ENCODE peak calls at places on chromosomes 11 and 22, in ten cellular contexts. G is coronary artery; E is NAMALWA; S is heart right ventricle; N is HTR-8/SVneo; V is AG04450; T is CD4-positive, alpha-beta memory T cell; Y is T-helper 9 cell; Z is Calu3; K is fibroblast of mammary gland. I is an unnamed sample.

GRCh38 chr11:64620286-64620962 is 29.4 kb downstream of the SLC22A12 start:
- DNase-seq in G (no peak), E (peak), S (no peak), N (no peak), V (no peak), T (no peak), Y (no peak), Z (no peak), K (no peak), I (no peak)

GRCh38 chr22:49358041-49358440 is 469.6 kb downstream of the BRD1 start:
- DNase-seq in G (peak), E (no peak), S (no peak), N (no peak), V (no peak), T (no peak), Y (no peak), Z (no peak), K (no peak), I (no peak)

GRCh38 chr11:85759915-85760314 is 51.0 kb downstream of the SYTL2 start:
- DNase-seq in G (no peak), E (no peak), S (no peak), N (peak), V (peak), T (no peak), Y (no peak), Z (no peak), K (peak), I (no peak)

GRCh38 chr22:25032066-25032465 is 79.5 kb downstream of the KIAA1671 start:
- DNase-seq in G (no peak), E (no peak), S (no peak), N (no peak), V (no peak), T (no peak), Y (no peak), Z (no peak), K (no peak), I (no peak)

GRCh38 chr11:27456140-27456801 is 16.3 kb downstream of the LGR4 start:
- DNase-seq in G (no peak), E (no peak), S (no peak), N (no peak), V (no peak), T (no peak), Y (no peak), Z (no peak), K (no peak), I (no peak)

GRCh38 chr11:70054020-70054419 is 24.1 kb upstream of the ANO1 start:
- DNase-seq in G (peak), E (no peak), S (no peak), N (no peak), V (no peak), T (no peak), Y (no peak), Z (no peak), K (no peak), I (no peak)

GRCh38 chr11:2208691-2209369 is 37.2 kb upstream of the TH start:
- DNase-seq in G (peak), E (no peak), S (peak), N (no peak), V (no peak), T (no peak), Y (no peak), Z (no peak), K (no peak), I (peak)

GRCh38 chr11:33227578-33228261 is 29.5 kb upstream of the HIPK3 start:
- DNase-seq in G (no peak), E (no peak), S (no peak), N (peak), V (peak), T (no peak), Y (no peak), Z (no peak), K (peak), I (no peak)

GRCh38 chr11:24828938-24829337 is 332.1 kb downstream of the LUZP2 start:
- DNase-seq in G (no peak), E (no peak), S (no peak), N (no peak), V (no peak), T (no peak), Y (no peak), Z (no peak), K (no peak), I (no peak)

GRCh38 chr11:36777302-36777701 is 179.3 kb upstream of the RAG2 start:
- DNase-seq in G (no peak), E (no peak), S (no peak), N (no peak), V (no peak), T (no peak), Y (no peak), Z (no peak), K (peak), I (no peak)

GRCh38 chr11:104668797-104669463 is 229.3 kb downstream of the CASP12 start:
- DNase-seq in G (no peak), E (no peak), S (no peak), N (peak), V (peak), T (peak), Y (no peak), Z (no peak), K (peak), I (no peak)

GRCh38 chr11:3796796-3797328 is 492 bp downstream of the NUP98 start:
- DNase-seq in G (peak), E (peak), S (no peak), N (peak), V (no peak), T (no peak), Y (no peak), Z (no peak), K (peak), I (no peak)

GRCh38 chr22:17634696-17635095 is 3.9 kb upstream of the BCL2L13 start:
- DNase-seq in G (no peak), E (no peak), S (no peak), N (no peak), V (no peak), T (no peak), Y (no peak), Z (no peak), K (no peak), I (no peak)

GRCh38 chr22:32969502-32969901 is 88.7 kb downstream of the SYN3 start:
- DNase-seq in G (no peak), E (no peak), S (no peak), N (no peak), V (no peak), T (no peak), Y (no peak), Z (no peak), K (no peak), I (no peak)

GRCh38 chr22:35173655-35174054 is 83.6 kb upstream of the HMGXB4 start:
- DNase-seq in G (no peak), E (no peak), S (no peak), N (no peak), V (no peak), T (no peak), Y (no peak), Z (no peak), K (no peak), I (no peak)

GRCh38 chr22:19879996-19880785 is 25.5 kb upstream of the GNB1L start:
- DNase-seq in G (peak), E (no peak), S (no peak), N (no peak), V (no peak), T (no peak), Y (no peak), Z (no peak), K (no peak), I (peak)

GRCh38 chr22:46537221-46537945 is at the start of gene CELSR1:
- DNase-seq in G (no peak), E (no peak), S (no peak), N (peak), V (no peak), T (no peak), Y (no peak), Z (peak), K (no peak), I (no peak)

GRCh38 chr11:952406-953385 is 27.0 kb downstream of the AP2A2 start:
- DNase-seq in G (no peak), E (no peak), S (no peak), N (no peak), V (no peak), T (no peak), Y (no peak), Z (peak), K (peak), I (no peak)

GRCh38 chr11:1877211-1878133 is 14.2 kb downstream of the PRR33 start:
- DNase-seq in G (peak), E (no peak), S (peak), N (no peak), V (no peak), T (no peak), Y (no peak), Z (peak), K (peak), I (peak)

GRCh38 chr22:43862074-43862881 is at the start of gene SULT4A1:
- DNase-seq in G (no peak), E (no peak), S (no peak), N (no peak), V (no peak), T (no peak), Y (no peak), Z (peak), K (peak), I (no peak)

GRCh38 chr11:37908224-37908558 is 1310.2 kb upstream of the RAG2 start:
- DNase-seq in G (no peak), E (no peak), S (no peak), N (no peak), V (no peak), T (no peak), Y (no peak), Z (no peak), K (no peak), I (no peak)

GRCh38 chr22:23246982-23247766 is 66.9 kb downstream of the BCR start:
- DNase-seq in G (no peak), E (no peak), S (no peak), N (no peak), V (no peak), T (no peak), Y (no peak), Z (no peak), K (no peak), I (no peak)

GRCh38 chr11:69352715-69353325 is 58.9 kb downstream of the MYEOV start:
- DNase-seq in G (peak), E (no peak), S (no peak), N (peak), V (peak), T (no peak), Y (no peak), Z (peak), K (peak), I (no peak)

GRCh38 chr11:67022961-67023956 is at the start of gene SYT12:
- DNase-seq in G (no peak), E (no peak), S (no peak), N (peak), V (no peak), T (no peak), Y (no peak), Z (peak), K (no peak), I (no peak)

GRCh38 chr11:131739243-131739882 is 368.9 kb downstream of the NTM start:
- DNase-seq in G (no peak), E (no peak), S (no peak), N (no peak), V (no peak), T (no peak), Y (no peak), Z (no peak), K (no peak), I (no peak)

GRCh38 chr22:49372111-49372529 is 455.6 kb downstream of the BRD1 start:
- DNase-seq in G (peak), E (no peak), S (no peak), N (no peak), V (no peak), T (no peak), Y (no peak), Z (no peak), K (no peak), I (no peak)

GRCh38 chr22:23608583-23608982 is 23.5 kb downstream of the DRICH1 start:
- DNase-seq in G (no peak), E (no peak), S (no peak), N (peak), V (no peak), T (no peak), Y (no peak), Z (no peak), K (no peak), I (no peak)

GRCh38 chr11:119034813-119035212 is 4.1 kb upstream of the SLC37A4 start:
- DNase-seq in G (no peak), E (no peak), S (no peak), N (no peak), V (no peak), T (no peak), Y (no peak), Z (no peak), K (no peak), I (no peak)

GRCh38 chr11:19919050-19919561 is 206.5 kb downstream of the NAV2 start:
- DNase-seq in G (peak), E (no peak), S (peak), N (peak), V (peak), T (no peak), Y (no peak), Z (peak), K (peak), I (peak)

GRCh38 chr22:41280065-41280464 is 5.9 kb downstream of the RANGAP1 start:
- DNase-seq in G (no peak), E (no peak), S (no peak), N (no peak), V (no peak), T (no peak), Y (no peak), Z (no peak), K (no peak), I (no peak)

GRCh38 chr11:15800121-15800800 is 556.1 kb downstream of the SOX6 start:
- DNase-seq in G (peak), E (no peak), S (peak), N (no peak), V (no peak), T (no peak), Y (no peak), Z (peak), K (peak), I (peak)